ENCODE peak calls at places on chromosomes 5 and 9, in four cellular contexts. One of them, this sample, is unnamed.
A peak's percentile ranks its signal among the peaks of the same experiment; 100 is the strongest.

GRCh38 chr5:155353231-155353630 is 339.7 kb downstream of the KIF4B start:
- DNase-seq in left ventricle myocardium inferior: no peak
- DNase-seq in psoas muscle: no peak
- DNase-seq in CD8-positive, alpha-beta T cell: no peak
- DNase-seq in this sample: no peak

GRCh38 chr5:52915176-52915875 is 73.8 kb upstream of the ITGA2 start:
- DNase-seq in left ventricle myocardium inferior: no peak
- DNase-seq in CD8-positive, alpha-beta T cell: peak; percentile 50
- DNase-seq in psoas muscle: no peak
- DNase-seq in this sample: peak; percentile 19

GRCh38 chr5:123882305-123882704 is 370.3 kb downstream of the CSNK1G3 start:
- DNase-seq in psoas muscle: no peak
- DNase-seq in CD8-positive, alpha-beta T cell: no peak
- DNase-seq in left ventricle myocardium inferior: no peak
- DNase-seq in this sample: no peak

GRCh38 chr5:6832272-6832671 is 119.0 kb downstream of the TENT4A start:
- DNase-seq in CD8-positive, alpha-beta T cell: no peak
- DNase-seq in psoas muscle: no peak
- DNase-seq in left ventricle myocardium inferior: no peak
- DNase-seq in this sample: no peak

GRCh38 chr9:21510806-21511205 is 28.7 kb upstream of the IFNE start:
- DNase-seq in left ventricle myocardium inferior: no peak
- DNase-seq in CD8-positive, alpha-beta T cell: no peak
- DNase-seq in psoas muscle: no peak
- DNase-seq in this sample: peak; percentile 5

GRCh38 chr5:74916831-74917710 is 50.9 kb upstream of the FAM169A start:
- DNase-seq in left ventricle myocardium inferior: no peak
- DNase-seq in psoas muscle: no peak
- DNase-seq in CD8-positive, alpha-beta T cell: no peak
- DNase-seq in this sample: no peak

GRCh38 chr5:19555436-19555835 is 432.6 kb downstream of the CDH18 start:
- DNase-seq in psoas muscle: no peak
- DNase-seq in CD8-positive, alpha-beta T cell: no peak
- DNase-seq in left ventricle myocardium inferior: no peak
- DNase-seq in this sample: no peak

GRCh38 chr9:124652203-124652992 is 118.7 kb downstream of the NR6A1 start:
- DNase-seq in left ventricle myocardium inferior: no peak
- DNase-seq in psoas muscle: no peak
- DNase-seq in CD8-positive, alpha-beta T cell: no peak
- DNase-seq in this sample: peak; percentile 81

GRCh38 chr5:59587489-59588337 is 305.8 kb downstream of the PDE4D start:
- DNase-seq in psoas muscle: peak; percentile 90
- DNase-seq in CD8-positive, alpha-beta T cell: no peak
- DNase-seq in left ventricle myocardium inferior: peak; percentile 49
- DNase-seq in this sample: peak; percentile 42

GRCh38 chr5:112628219-112628618 is 109.5 kb upstream of the APC start:
- DNase-seq in psoas muscle: no peak
- DNase-seq in left ventricle myocardium inferior: no peak
- DNase-seq in CD8-positive, alpha-beta T cell: no peak
- DNase-seq in this sample: no peak

GRCh38 chr5:88694087-88694703 is 188.8 kb downstream of the MEF2C start:
- DNase-seq in CD8-positive, alpha-beta T cell: no peak
- DNase-seq in psoas muscle: no peak
- DNase-seq in left ventricle myocardium inferior: no peak
- DNase-seq in this sample: no peak
- H3K27me3 ChIP-seq in CD8-positive, alpha-beta T cell: peaks cover 41% of the 10 kb centered on the region
- H3K27me3 ChIP-seq in psoas muscle: peaks cover 44% of the 10 kb centered on the region
- H3K27me3 ChIP-seq in left ventricle myocardium inferior: peaks cover 99% of the 10 kb centered on the region
- H3K27me3 ChIP-seq in this sample: peaks cover 68% of the 10 kb centered on the region

GRCh38 chr5:95985249-95985648 is 23.6 kb upstream of the ELL2 start:
- DNase-seq in CD8-positive, alpha-beta T cell: no peak
- DNase-seq in left ventricle myocardium inferior: no peak
- DNase-seq in psoas muscle: no peak
- DNase-seq in this sample: no peak
- TF ChIP-seq CTCF in CD8-positive, alpha-beta T cell: no peak
- TF ChIP-seq CTCF in left ventricle myocardium inferior: no peak
- TF ChIP-seq CTCF in psoas muscle: no peak
- TF ChIP-seq CTCF in this sample: no peak

DNA sequence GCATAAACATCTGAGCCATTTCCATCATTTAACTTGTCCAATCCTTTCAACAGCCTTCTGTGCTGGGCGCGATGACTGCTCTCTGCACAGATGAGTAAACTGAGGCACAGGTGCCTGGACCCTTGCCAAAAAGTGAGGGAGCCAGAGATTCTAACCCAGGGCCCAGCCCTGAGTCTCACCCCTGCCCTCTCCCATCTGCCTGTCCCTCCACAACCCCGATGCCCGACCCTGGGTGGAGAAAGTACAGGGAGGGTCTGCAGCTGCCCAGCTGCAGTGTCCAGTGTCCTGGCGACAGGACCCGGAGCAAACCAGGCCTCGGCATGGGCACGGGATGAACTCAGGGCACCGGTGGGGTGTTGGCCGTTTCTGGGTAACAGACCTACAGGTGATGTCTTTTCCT is 39.6 kb upstream of the CLPTM1L start:
- DNase-seq in left ventricle myocardium inferior: no peak
- DNase-seq in psoas muscle: peak; percentile 19
- DNase-seq in CD8-positive, alpha-beta T cell: no peak
- DNase-seq in this sample: no peak
- H3K27me3 ChIP-seq in left ventricle myocardium inferior: peaks cover 61% of the 10 kb centered on the region
- H3K27me3 ChIP-seq in psoas muscle: peaks cover 21% of the 10 kb centered on the region
- H3K27me3 ChIP-seq in CD8-positive, alpha-beta T cell: no peaks in the 10 kb centered on the region
- H3K27me3 ChIP-seq in this sample: peaks cover 47% of the 10 kb centered on the region

DNA sequence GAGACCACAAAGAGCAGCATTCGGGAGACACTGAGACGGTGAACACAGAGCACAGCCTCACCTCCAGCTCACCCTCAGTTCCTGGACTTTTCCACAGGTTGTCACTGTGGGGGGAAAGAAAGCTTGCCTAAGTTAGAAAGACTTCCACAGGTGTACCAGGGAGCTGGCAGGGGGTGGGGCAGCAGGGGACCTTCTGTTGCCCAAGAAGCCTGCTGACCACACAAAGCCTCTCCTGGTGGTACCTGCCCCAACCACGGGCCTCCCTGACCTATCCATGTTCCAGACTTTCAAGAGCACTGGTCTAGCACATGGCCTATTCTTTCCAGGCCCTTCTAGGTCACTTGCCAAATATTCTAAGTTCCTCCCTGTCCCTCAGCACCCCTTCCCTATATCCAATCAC is 550.8 kb downstream of the BNC2 start:
- DNase-seq in psoas muscle: no peak
- DNase-seq in left ventricle myocardium inferior: no peak
- DNase-seq in CD8-positive, alpha-beta T cell: no peak
- DNase-seq in this sample: no peak
- TF ChIP-seq CTCF in psoas muscle: no peak
- TF ChIP-seq CTCF in left ventricle myocardium inferior: no peak
- TF ChIP-seq CTCF in CD8-positive, alpha-beta T cell: no peak
- TF ChIP-seq CTCF in this sample: no peak

GRCh38 chr9:126677188-126678084 is 63.7 kb downstream of the LMX1B start:
- DNase-seq in left ventricle myocardium inferior: no peak
- DNase-seq in psoas muscle: no peak
- DNase-seq in CD8-positive, alpha-beta T cell: no peak
- DNase-seq in this sample: no peak
- H3K27me3 ChIP-seq in left ventricle myocardium inferior: peaks cover 98% of the 10 kb centered on the region
- H3K27me3 ChIP-seq in psoas muscle: peaks cover 25% of the 10 kb centered on the region
- H3K27me3 ChIP-seq in CD8-positive, alpha-beta T cell: peaks cover 20% of the 10 kb centered on the region
- H3K27me3 ChIP-seq in this sample: peaks cover 44% of the 10 kb centered on the region

GRCh38 chr9:97985058-97985861 is 2.1 kb downstream of the ANP32B start:
- DNase-seq in left ventricle myocardium inferior: no peak
- DNase-seq in psoas muscle: peak; percentile 63
- DNase-seq in CD8-positive, alpha-beta T cell: peak; percentile 47
- DNase-seq in this sample: no peak

GRCh38 chr9:97984188-97985057 is 1.3 kb downstream of the ANP32B start:
- DNase-seq in CD8-positive, alpha-beta T cell: peak; percentile 78
- DNase-seq in psoas muscle: peak; percentile 94
- DNase-seq in left ventricle myocardium inferior: peak; percentile 88
- DNase-seq in this sample: no peak

GRCh38 chr9:97982191-97982718 is 886 bp upstream of the ANP32B start:
- DNase-seq in left ventricle myocardium inferior: no peak
- DNase-seq in psoas muscle: no peak
- DNase-seq in CD8-positive, alpha-beta T cell: no peak
- DNase-seq in this sample: no peak

GRCh38 chr9:97982719-97983523 is at the start of gene ANP32B:
- DNase-seq in left ventricle myocardium inferior: peak; percentile 93
- DNase-seq in CD8-positive, alpha-beta T cell: peak; percentile 94
- DNase-seq in psoas muscle: peak; percentile 95
- DNase-seq in this sample: peak; percentile 38

DNA sequence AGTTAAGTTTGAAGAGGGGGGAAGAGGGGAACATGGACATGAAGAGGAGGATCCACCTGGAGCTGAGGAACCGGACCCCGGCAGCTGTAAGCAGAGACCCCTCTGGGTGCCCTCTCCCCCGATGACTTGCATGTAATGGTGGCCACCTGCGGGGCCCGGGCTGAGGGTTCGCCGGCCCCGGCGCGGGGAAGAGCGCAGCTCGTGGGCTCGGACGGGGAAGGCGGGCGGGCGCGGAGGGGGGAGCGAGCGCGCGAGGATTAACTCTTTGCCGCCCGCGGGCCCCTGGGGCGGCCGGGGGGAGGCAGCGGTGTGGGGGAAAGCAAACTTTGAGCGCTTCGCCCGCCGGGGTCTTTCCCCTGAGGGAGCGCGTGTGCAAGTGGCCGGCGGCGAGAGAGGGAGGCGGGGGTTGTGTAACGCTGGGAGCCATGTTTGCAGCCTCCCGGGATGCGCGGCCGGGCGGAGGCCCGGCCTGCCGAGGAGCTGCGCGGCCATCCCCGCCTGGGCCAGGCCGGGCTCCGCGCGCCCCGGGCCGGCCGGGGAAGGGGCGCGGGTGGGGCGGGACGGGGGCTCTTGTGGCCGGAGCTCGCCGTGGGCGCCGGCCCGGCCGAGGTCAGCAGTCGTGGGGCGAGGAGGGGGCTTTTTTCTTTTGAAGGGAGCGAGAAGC is 515 bp downstream of the ANP32B start:
- DNase-seq in psoas muscle: peak; percentile 83
- DNase-seq in CD8-positive, alpha-beta T cell: peak; percentile 65
- DNase-seq in left ventricle myocardium inferior: peak; percentile 64
- DNase-seq in this sample: no peak
- TF ChIP-seq CTCF in psoas muscle: no peak
- TF ChIP-seq CTCF in CD8-positive, alpha-beta T cell: no peak
- TF ChIP-seq CTCF in left ventricle myocardium inferior: no peak
- TF ChIP-seq CTCF in this sample: no peak

DNA sequence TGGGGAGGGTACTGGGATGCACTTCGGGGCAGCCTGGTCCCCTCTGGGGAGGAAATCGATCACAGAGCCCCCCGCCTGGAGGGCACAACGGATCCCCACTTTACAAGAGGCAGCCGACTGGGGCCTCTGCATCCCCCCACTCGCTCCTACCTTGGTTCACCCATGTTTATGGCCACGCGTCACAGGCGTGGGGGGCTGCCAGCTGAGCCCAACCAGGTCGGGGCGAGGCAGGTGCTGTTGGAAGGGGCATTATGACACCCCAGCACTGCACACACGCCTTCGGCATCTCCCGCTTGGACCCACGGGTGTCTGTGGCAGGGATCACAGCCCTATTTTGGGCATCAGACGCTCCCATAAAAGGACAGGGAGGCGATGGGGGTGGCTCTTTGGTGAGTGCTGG is 14.6 kb downstream of the SOHLH1 start:
- DNase-seq in CD8-positive, alpha-beta T cell: no peak
- DNase-seq in left ventricle myocardium inferior: no peak
- DNase-seq in psoas muscle: no peak
- DNase-seq in this sample: no peak
- H3K27me3 ChIP-seq in CD8-positive, alpha-beta T cell: no peaks in the 10 kb centered on the region
- H3K27me3 ChIP-seq in left ventricle myocardium inferior: peaks cover 79% of the 10 kb centered on the region
- H3K27me3 ChIP-seq in psoas muscle: peaks cover 8% of the 10 kb centered on the region
- H3K27me3 ChIP-seq in this sample: no peaks in the 10 kb centered on the region

GRCh38 chr9:96663506-96664120 is 8.5 kb upstream of the PRXL2C start:
- DNase-seq in psoas muscle: no peak
- DNase-seq in CD8-positive, alpha-beta T cell: no peak
- DNase-seq in left ventricle myocardium inferior: no peak
- DNase-seq in this sample: no peak
- TF ChIP-seq CTCF in psoas muscle: no peak
- TF ChIP-seq CTCF in CD8-positive, alpha-beta T cell: no peak
- TF ChIP-seq CTCF in left ventricle myocardium inferior: no peak
- TF ChIP-seq CTCF in this sample: no peak

GRCh38 chr5:169178269-169178668 is 122.7 kb downstream of the SLIT3 start:
- DNase-seq in CD8-positive, alpha-beta T cell: no peak
- DNase-seq in psoas muscle: no peak
- DNase-seq in left ventricle myocardium inferior: no peak
- DNase-seq in this sample: no peak
- H3K27me3 ChIP-seq in CD8-positive, alpha-beta T cell: no peaks in the 10 kb centered on the region
- H3K27me3 ChIP-seq in psoas muscle: no peaks in the 10 kb centered on the region
- H3K27me3 ChIP-seq in left ventricle myocardium inferior: no peaks in the 10 kb centered on the region
- H3K27me3 ChIP-seq in this sample: no peaks in the 10 kb centered on the region

DNA sequence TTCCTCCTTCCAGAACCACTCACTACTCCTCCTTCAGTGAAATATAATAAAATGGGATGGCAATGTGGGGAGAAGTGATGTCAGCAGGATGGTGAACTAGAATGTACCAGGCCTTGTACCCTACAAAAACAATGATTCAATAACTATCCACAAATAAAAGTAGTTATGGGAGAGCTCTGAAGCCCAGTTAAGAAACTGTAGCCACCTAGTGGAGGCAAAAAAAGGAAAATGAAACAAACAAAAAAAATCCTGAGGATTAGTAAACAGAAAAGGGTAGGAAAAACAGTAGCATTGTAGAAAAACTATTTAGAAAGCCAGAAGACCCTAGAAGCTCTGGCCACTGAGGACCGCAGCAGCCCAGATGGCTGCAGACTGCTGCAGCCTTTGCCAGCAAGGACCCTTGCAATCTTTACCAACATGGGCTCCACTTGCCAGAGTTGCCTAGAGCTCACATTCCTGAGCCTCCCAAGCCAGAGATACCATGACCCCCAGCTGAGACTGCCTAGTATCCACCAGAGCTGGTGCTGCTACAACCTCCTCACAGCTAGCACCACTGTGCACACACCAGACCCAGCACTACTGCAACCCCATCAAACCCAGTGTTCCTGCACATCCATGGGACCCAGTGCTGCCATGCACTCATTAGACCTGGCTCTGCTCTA is 259.7 kb upstream of the MSX2 start:
- DNase-seq in psoas muscle: no peak
- DNase-seq in CD8-positive, alpha-beta T cell: no peak
- DNase-seq in left ventricle myocardium inferior: no peak
- DNase-seq in this sample: no peak
- TF ChIP-seq CTCF in psoas muscle: no peak
- TF ChIP-seq CTCF in CD8-positive, alpha-beta T cell: no peak
- TF ChIP-seq CTCF in left ventricle myocardium inferior: no peak
- TF ChIP-seq CTCF in this sample: peak; percentile 14

This sample was measured in kidney epithelial cell.